ENCODE peak calls at places on chromosomes 12 and 14, in nine cellular contexts. O, B, W, I, Q, N, T, E and J are unnamed samples.

GRCh38 chr14:61553730-61554641 is 141.3 kb upstream of the HIF1A start:
- DNase-seq in O (no peak), B (no peak), W (no peak), I (no peak), Q (no peak), N (peak), T (no peak), E (no peak), J (peak)

GRCh38 chr12:95548056-95548538 is 3.2 kb downstream of the USP44 start:
- DNase-seq in O (no peak), B (peak), W (peak), I (no peak), Q (no peak), N (no peak), T (no peak), E (peak), J (no peak)

GRCh38 chr12:121507245-121507644 is 73.6 kb downstream of the KDM2B start:
- DNase-seq in O (no peak), B (no peak), W (no peak), I (no peak), Q (no peak), N (no peak), T (no peak), E (no peak), J (no peak)

GRCh38 chr12:66050283-66050576 is 80.3 kb downstream of the LLPH start:
- DNase-seq in O (no peak), B (no peak), W (no peak), I (no peak), Q (no peak), N (no peak), T (no peak), E (no peak), J (no peak)

GRCh38 chr12:89353188-89353822 is 1.0 kb upstream of the DUSP6 start:
- DNase-seq in O (peak), B (no peak), W (peak), I (no peak), Q (no peak), N (peak), T (peak), E (no peak), J (no peak)

GRCh38 chr14:91289464-91289863 is 45.0 kb upstream of the GPR68 start:
- DNase-seq in O (no peak), B (no peak), W (no peak), I (no peak), Q (no peak), N (no peak), T (no peak), E (no peak), J (no peak)

GRCh38 chr12:68007023-68007422 is 17.8 kb downstream of the IFNG-AS1 start:
- DNase-seq in O (no peak), B (no peak), W (no peak), I (no peak), Q (peak), N (peak), T (no peak), E (no peak), J (no peak)

GRCh38 chr14:104360522-104360921 is 219.0 kb upstream of the C14orf180 start:
- DNase-seq in O (peak), B (no peak), W (no peak), I (no peak), Q (no peak), N (peak), T (peak), E (no peak), J (no peak)

GRCh38 chr14:67964391-67964812 is 144.8 kb downstream of the RAD51B start:
- DNase-seq in O (no peak), B (no peak), W (no peak), I (no peak), Q (no peak), N (no peak), T (no peak), E (no peak), J (peak)

GRCh38 chr12:72281145-72281544 is 9.0 kb downstream of the TRHDE start:
- DNase-seq in O (no peak), B (no peak), W (no peak), I (no peak), Q (no peak), N (no peak), T (no peak), E (no peak), J (no peak)

GRCh38 chr12:56080556-56081138 is 682 bp downstream of the ERBB3 start:
- DNase-seq in O (no peak), B (peak), W (peak), I (no peak), Q (no peak), N (peak), T (no peak), E (no peak), J (no peak)

GRCh38 chr12:89106950-89107349 is 245.4 kb downstream of the DUSP6 start:
- DNase-seq in O (no peak), B (no peak), W (no peak), I (no peak), Q (no peak), N (no peak), T (no peak), E (no peak), J (no peak)

GRCh38 chr14:93936245-93936644 is 9.1 kb downstream of the FAM181A start:
- DNase-seq in O (no peak), B (peak), W (peak), I (no peak), Q (no peak), N (no peak), T (no peak), E (no peak), J (no peak)

GRCh38 chr12:65278576-65279386 is at the start of gene MSRB3:
- DNase-seq in O (peak), B (no peak), W (peak), I (no peak), Q (no peak), N (peak), T (peak), E (no peak), J (peak)

GRCh38 chr12:92294676-92295440 is 149.2 kb upstream of the BTG1 start:
- DNase-seq in O (no peak), B (no peak), W (no peak), I (no peak), Q (no peak), N (no peak), T (no peak), E (no peak), J (no peak)

GRCh38 chr12:63955831-63956685 is 111.6 kb downstream of the SRGAP1 start:
- DNase-seq in O (no peak), B (no peak), W (no peak), I (no peak), Q (peak), N (peak), T (no peak), E (no peak), J (no peak)

GRCh38 chr14:85296466-85297210 is 233.3 kb upstream of the FLRT2 start:
- DNase-seq in O (no peak), B (no peak), W (no peak), I (no peak), Q (no peak), N (no peak), T (no peak), E (no peak), J (no peak)

GRCh38 chr12:129844662-129845061 is 59.2 kb downstream of the TMEM132D start:
- DNase-seq in O (no peak), B (no peak), W (no peak), I (no peak), Q (peak), N (no peak), T (no peak), E (no peak), J (peak)

GRCh38 chr12:63362166-63362565 is 211.2 kb upstream of the AVPR1A start:
- DNase-seq in O (no peak), B (no peak), W (no peak), I (no peak), Q (no peak), N (no peak), T (no peak), E (no peak), J (no peak)

GRCh38 chr12:111068281-111068680 is 147.9 kb upstream of the MYL2 start:
- DNase-seq in O (no peak), B (no peak), W (no peak), I (no peak), Q (no peak), N (no peak), T (peak), E (no peak), J (no peak)

GRCh38 chr12:116919247-116919671 is 8.5 kb downstream of the FBXW8 start:
- DNase-seq in O (no peak), B (no peak), W (no peak), I (no peak), Q (no peak), N (no peak), T (no peak), E (no peak), J (no peak)

GRCh38 chr14:21202463-21203358 is 46.8 kb upstream of the OR5AU1 start:
- DNase-seq in O (no peak), B (no peak), W (no peak), I (no peak), Q (no peak), N (no peak), T (no peak), E (no peak), J (no peak)

GRCh38 chr14:32417956-32418552 is 89.0 kb downstream of the AKAP6 start:
- DNase-seq in O (no peak), B (no peak), W (no peak), I (no peak), Q (peak), N (no peak), T (no peak), E (no peak), J (no peak)

GRCh38 chr12:80702889-80703605 is 4.4 kb upstream of the MYF6 start:
- DNase-seq in O (no peak), B (peak), W (peak), I (no peak), Q (peak), N (peak), T (no peak), E (no peak), J (peak)

GRCh38 chr12:73361156-73361866 is 1089.1 kb downstream of the TRHDE start:
- DNase-seq in O (no peak), B (no peak), W (peak), I (no peak), Q (no peak), N (no peak), T (no peak), E (no peak), J (no peak)

GRCh38 chr14:41482861-41483260 is 123.8 kb upstream of the LRFN5 start:
- DNase-seq in O (no peak), B (no peak), W (no peak), I (no peak), Q (no peak), N (no peak), T (no peak), E (no peak), J (no peak)

GRCh38 chr12:106082216-106083175 is 56.3 kb downstream of the NUAK1 start:
- DNase-seq in O (no peak), B (no peak), W (no peak), I (no peak), Q (no peak), N (no peak), T (no peak), E (no peak), J (no peak)

GRCh38 chr12:104121001-104121400 is 17.0 kb downstream of the NFYB start:
- DNase-seq in O (no peak), B (no peak), W (no peak), I (no peak), Q (no peak), N (no peak), T (no peak), E (no peak), J (peak)

GRCh38 chr14:77892381-77892871 is 92.5 kb downstream of the ADCK1 start:
- DNase-seq in O (no peak), B (no peak), W (no peak), I (no peak), Q (no peak), N (no peak), T (no peak), E (no peak), J (no peak)

GRCh38 chr14:95313246-95313645 is 6.5 kb downstream of the CLMN start:
- DNase-seq in O (no peak), B (no peak), W (no peak), I (no peak), Q (no peak), N (no peak), T (no peak), E (no peak), J (no peak)

GRCh38 chr14:103402700-103403099 is 17.5 kb downstream of the MARK3 start:
- DNase-seq in O (no peak), B (no peak), W (peak), I (no peak), Q (no peak), N (no peak), T (no peak), E (no peak), J (no peak)

GRCh38 chr12:109153711-109154434 is 37.5 kb downstream of the ACACB start:
- DNase-seq in O (no peak), B (no peak), W (peak), I (no peak), Q (no peak), N (peak), T (no peak), E (no peak), J (no peak)

GRCh38 chr12:27015730-27016076 is 1.5 kb upstream of the TM7SF3 start:
- DNase-seq in O (no peak), B (peak), W (peak), I (no peak), Q (no peak), N (no peak), T (no peak), E (no peak), J (no peak)

GRCh38 chr12:76346798-76347420 is 1.3 kb downstream of the BBS10 start:
- DNase-seq in O (no peak), B (peak), W (no peak), I (no peak), Q (peak), N (peak), T (no peak), E (no peak), J (peak)